ENCODE peak calls at places on chromosomes 4 and X, in ten cellular contexts. C is RWPE1, N is erythroblast, Q is NCI-H2081, P is NB4, G is Right ventricle myocardium superior, X is epithelial cell of esophagus, U is nephron progenitor cell, I is NCI-H1048, R is stomach. Y is an unnamed sample.

GRCh38 chr4:83558693-83559092 is 22.8 kb downstream of the GPAT3 start:
- DNase-seq in C (no peak), N (no peak), Q (no peak), P (peak), G (no peak), X (no peak), U (no peak), I (no peak), R (no peak), Y (no peak)

GRCh38 chr4:33161202-33161601 is 2441.0 kb downstream of the PCDH7 start:
- DNase-seq in C (no peak), N (no peak), Q (no peak), P (no peak), G (no peak), X (no peak), U (no peak), I (no peak), R (no peak), Y (no peak)

GRCh38 chrX:110992611-110993010 is 103.4 kb upstream of the PAK3 start:
- DNase-seq in C (peak), N (peak), Q (peak), P (peak), G (no peak), X (peak), U (peak), I (peak), R (peak), Y (no peak)

GRCh38 chr4:183321516-183321915 is 710 bp downstream of the CLDN24 start:
- DNase-seq in C (no peak), N (no peak), Q (no peak), P (no peak), G (no peak), X (no peak), U (no peak), I (no peak), R (no peak), Y (no peak)

GRCh38 chrX:72676465-72676864 is 37.6 kb downstream of the PHKA1 start:
- DNase-seq in C (no peak), N (no peak), Q (no peak), P (no peak), G (no peak), X (no peak), U (no peak), I (no peak), R (no peak), Y (no peak)

GRCh38 chr4:3532714-3533336 is 603 bp upstream of the LRPAP1 start:
- DNase-seq in C (no peak), N (no peak), Q (no peak), P (no peak), G (no peak), X (no peak), U (no peak), I (no peak), R (no peak), Y (peak)

GRCh38 chr4:1329408-1330371 is 17.3 kb upstream of the UVSSA start:
- DNase-seq in C (peak), N (no peak), Q (no peak), P (no peak), G (peak), X (peak), U (no peak), I (no peak), R (no peak), Y (no peak)

GRCh38 chrX:152926923-152927322 is 29.1 kb downstream of the ZNF185 start:
- DNase-seq in C (no peak), N (peak), Q (no peak), P (no peak), G (no peak), X (no peak), U (no peak), I (no peak), R (no peak), Y (no peak)

GRCh38 chrX:72376124-72376523 is 70.4 kb upstream of the CITED1 start:
- DNase-seq in C (no peak), N (no peak), Q (no peak), P (no peak), G (no peak), X (no peak), U (no peak), I (no peak), R (no peak), Y (no peak)

GRCh38 chrX:19728083-19728648 is 159.2 kb downstream of the SH3KBP1 start:
- DNase-seq in C (no peak), N (no peak), Q (no peak), P (no peak), G (no peak), X (peak), U (no peak), I (no peak), R (no peak), Y (no peak)

GRCh38 chrX:44693255-44693654 is 150.6 kb upstream of the DUSP21 start:
- DNase-seq in C (no peak), N (no peak), Q (no peak), P (no peak), G (no peak), X (no peak), U (no peak), I (no peak), R (no peak), Y (no peak)

GRCh38 chr4:150308824-150309472 is 230.7 kb downstream of the DCLK2 start:
- DNase-seq in C (no peak), N (no peak), Q (no peak), P (no peak), G (no peak), X (peak), U (no peak), I (no peak), R (no peak), Y (no peak)

GRCh38 chr4:95317124-95317820 is 231.5 kb downstream of the UNC5C start:
- DNase-seq in C (no peak), N (no peak), Q (peak), P (no peak), G (no peak), X (no peak), U (no peak), I (no peak), R (no peak), Y (no peak)

GRCh38 chr4:32000846-32001488 is 1280.8 kb downstream of the PCDH7 start:
- DNase-seq in C (no peak), N (no peak), Q (no peak), P (no peak), G (no peak), X (no peak), U (no peak), I (no peak), R (no peak), Y (no peak)

GRCh38 chr4:2714918-2715317 is 41.2 kb downstream of the TNIP2 start:
- DNase-seq in C (no peak), N (no peak), Q (no peak), P (no peak), G (no peak), X (no peak), U (no peak), I (no peak), R (no peak), Y (no peak)

GRCh38 chrX:10926906-10927305 is 184.2 kb upstream of the HCCS start:
- DNase-seq in C (no peak), N (no peak), Q (no peak), P (no peak), G (no peak), X (no peak), U (no peak), I (no peak), R (no peak), Y (no peak)

GRCh38 chr4:127622923-127623754 is 9.6 kb upstream of the INTU start:
- DNase-seq in C (peak), N (peak), Q (peak), P (peak), G (peak), X (peak), U (peak), I (no peak), R (no peak), Y (peak)

GRCh38 chr4:165580379-165580905 is 201.6 kb downstream of the CPE start:
- DNase-seq in C (peak), N (no peak), Q (no peak), P (no peak), G (no peak), X (peak), U (no peak), I (no peak), R (no peak), Y (no peak)

GRCh38 chr4:128698386-128698785 is 111.1 kb upstream of the JADE1 start:
- DNase-seq in C (no peak), N (no peak), Q (no peak), P (no peak), G (no peak), X (no peak), U (no peak), I (no peak), R (no peak), Y (no peak)

GRCh38 chr4:65250916-65251315 is 419.4 kb downstream of the EPHA5 start:
- DNase-seq in C (no peak), N (no peak), Q (no peak), P (no peak), G (no peak), X (no peak), U (no peak), I (no peak), R (no peak), Y (no peak)

GRCh38 chrX:12906392-12906791 is at the start of gene TLR8:
- DNase-seq in C (no peak), N (no peak), Q (no peak), P (no peak), G (no peak), X (no peak), U (no peak), I (no peak), R (no peak), Y (no peak)

GRCh38 chr4:159220353-159220752 is 117.5 kb downstream of the RAPGEF2 start:
- DNase-seq in C (no peak), N (no peak), Q (no peak), P (no peak), G (no peak), X (no peak), U (no peak), I (no peak), R (no peak), Y (no peak)

GRCh38 chrX:10397349-10397748 is 223.0 kb downstream of the MID1 start:
- DNase-seq in C (no peak), N (no peak), Q (no peak), P (peak), G (no peak), X (no peak), U (no peak), I (no peak), R (no peak), Y (no peak)

GRCh38 chr4:20253799-20254409 is 2.2 kb downstream of the SLIT2 start:
- DNase-seq in C (no peak), N (no peak), Q (peak), P (no peak), G (peak), X (peak), U (peak), I (no peak), R (no peak), Y (peak)

GRCh38 chrX:124426273-124426672 is 79.9 kb downstream of the SH2D1A start:
- DNase-seq in C (no peak), N (no peak), Q (no peak), P (no peak), G (no peak), X (no peak), U (no peak), I (no peak), R (no peak), Y (no peak)

GRCh38 chr4:57053508-57053907 is 56.7 kb downstream of the IGFBP7 start:
- DNase-seq in C (peak), N (no peak), Q (no peak), P (no peak), G (no peak), X (peak), U (no peak), I (no peak), R (no peak), Y (no peak)

GRCh38 chrX:145715641-145716138 is 101.9 kb upstream of the SLITRK2 start:
- DNase-seq in C (no peak), N (no peak), Q (no peak), P (no peak), G (no peak), X (no peak), U (no peak), I (no peak), R (no peak), Y (no peak)

GRCh38 chr4:69984030-69984443 is 11.7 kb upstream of the STATH start:
- DNase-seq in C (peak), N (no peak), Q (peak), P (peak), G (no peak), X (peak), U (no peak), I (no peak), R (peak), Y (no peak)

GRCh38 chrX:50769389-50770063 is 44.5 kb downstream of the SHROOM4 start:
- DNase-seq in C (no peak), N (no peak), Q (no peak), P (no peak), G (no peak), X (peak), U (no peak), I (peak), R (no peak), Y (no peak)

GRCh38 chr4:83259586-83259985 is 25.0 kb downstream of the COQ2 start:
- DNase-seq in C (no peak), N (no peak), Q (no peak), P (no peak), G (no peak), X (no peak), U (no peak), I (no peak), R (no peak), Y (no peak)

GRCh38 chrX:6175914-6176313 is 52.8 kb downstream of the NLGN4X start:
- DNase-seq in C (no peak), N (no peak), Q (no peak), P (no peak), G (no peak), X (no peak), U (no peak), I (no peak), R (no peak), Y (no peak)

GRCh38 chr4:134777626-134778025 is 576.0 kb upstream of the PABPC4L start:
- DNase-seq in C (peak), N (no peak), Q (peak), P (no peak), G (no peak), X (peak), U (no peak), I (no peak), R (no peak), Y (no peak)